ENCODE peak calls at places on chromosomes 2 and 18, in four cellular contexts. J is fibroblast of lung, D is kidney, Y is heart right ventricle. S is an unnamed sample.

GRCh38 chr2:74532222-74532621 is 2.5 kb downstream of the HTRA2 start:
- DNase-seq in J (no peak), D (no peak), Y (no peak), S (no peak)

GRCh38 chr2:141878016-141878415 is 252.8 kb downstream of the LRP1B start:
- DNase-seq in J (peak; percentile 16), D (no peak), Y (no peak), S (no peak)

GRCh38 chr2:20818820-20819219 is 4.1 kb downstream of the LDAH start:
- DNase-seq in J (no peak), D (no peak), Y (no peak), S (no peak)

GRCh38 chr18:62450175-62450545 is 72.7 kb upstream of the ZCCHC2 start:
- DNase-seq in J (peak; percentile 19), D (no peak), Y (no peak), S (no peak)

GRCh38 chr2:180570864-180571263 is 409.5 kb upstream of the UBE2E3 start:
- DNase-seq in J (peak; percentile 12), D (no peak), Y (no peak), S (no peak)

GRCh38 chr2:188511346-188511745 is 219.7 kb downstream of the GULP1 start:
- DNase-seq in J (no peak), D (no peak), Y (no peak), S (no peak)

GRCh38 chr2:5938566-5938896 is 246.3 kb downstream of the SOX11 start:
- DNase-seq in J (no peak), D (no peak), Y (no peak), S (no peak)

GRCh38 chr2:69123182-69123581 is 110.2 kb downstream of the ANTXR1 start:
- DNase-seq in J (peak; percentile 33), D (no peak), Y (no peak), S (no peak)

GRCh38 chr18:36448384-36449290 is 151.1 kb downstream of the FHOD3 start:
- DNase-seq in J (no peak), D (peak; percentile 73), Y (no peak), S (no peak)

GRCh38 chr2:178330175-178331021 is 120.6 kb downstream of the PRKRA start:
- DNase-seq in J (no peak), D (no peak), Y (no peak), S (no peak)

GRCh38 chr2:138712212-138712979 is 67.8 kb downstream of the NXPH2 start:
- DNase-seq in J (peak; percentile 45), D (no peak), Y (no peak), S (no peak)

GRCh38 chr2:12717988-12718661 is 1.4 kb downstream of the TRIB2 start:
- DNase-seq in J (peak; percentile 26), D (peak; percentile 53), Y (no peak), S (no peak)

GRCh38 chr18:24878289-24878688 is 417.9 kb downstream of the HRH4 start:
- DNase-seq in J (peak; percentile 37), D (no peak), Y (peak; percentile 39), S (no peak)

GRCh38 chr18:26791676-26792075 is 73.8 kb downstream of the AQP4 start:
- DNase-seq in J (peak; percentile 35), D (no peak), Y (no peak), S (no peak)

GRCh38 chr2:84919885-84920580 is 14.6 kb downstream of the TMSB10 start:
- DNase-seq in J (peak; percentile 97), D (peak; percentile 58), Y (peak; percentile 62), S (peak; percentile 86)

GRCh38 chr2:203688798-203689197 is 17.6 kb upstream of the CD28 start:
- DNase-seq in J (peak; percentile 88), D (peak; percentile 78), Y (peak; percentile 67), S (no peak)

GRCh38 chr2:1004398-1004797 is 53.7 kb downstream of the SNTG2 start:
- DNase-seq in J (no peak), D (no peak), Y (no peak), S (no peak)

GRCh38 chr2:66869076-66869475 is 434.2 kb downstream of the MEIS1 start:
- DNase-seq in J (peak; percentile 89), D (no peak), Y (no peak), S (no peak)

GRCh38 chr2:657766-658165 is 19.4 kb downstream of the TMEM18 start:
- DNase-seq in J (no peak), D (no peak), Y (no peak), S (no peak)

GRCh38 chr2:85001595-85001994 is 30.6 kb downstream of the KCMF1 start:
- DNase-seq in J (no peak), D (no peak), Y (no peak), S (no peak)

GRCh38 chr2:15673919-15674636 is 82.4 kb downstream of the DDX1 start:
- DNase-seq in J (peak; percentile 7), D (peak; percentile 81), Y (no peak), S (no peak)

GRCh38 chr2:25673170-25674002 is at the start of gene DTNB:
- DNase-seq in J (peak; percentile 57), D (peak; percentile 95), Y (peak; percentile 78), S (peak; percentile 95)

GRCh38 chr18:11944786-11945185 is 36.5 kb upstream of the IMPA2 start:
- DNase-seq in J (no peak), D (no peak), Y (no peak), S (no peak)

GRCh38 chr2:31060397-31060796 is 77.8 kb downstream of the GALNT14 start:
- DNase-seq in J (no peak), D (peak; percentile 65), Y (no peak), S (no peak)

GRCh38 chr2:206084468-206084869 is 1.5 kb downstream of the INO80D start:
- DNase-seq in J (peak; percentile 83), D (peak; percentile 79), Y (peak; percentile 84), S (peak; percentile 75)

GRCh38 chr2:230403746-230404145 is 12.3 kb upstream of the SP100 start:
- DNase-seq in J (no peak), D (no peak), Y (no peak), S (no peak)

GRCh38 chr2:43027103-43027482 is 199.3 kb downstream of the ZFP36L2 start:
- DNase-seq in J (no peak), D (no peak), Y (no peak), S (no peak)

GRCh38 chr2:235265348-235265965 is 228.4 kb upstream of the AGAP1 start:
- DNase-seq in J (no peak), D (no peak), Y (no peak), S (no peak)

GRCh38 chr2:216621292-216621691 is 11.9 kb upstream of the IGFBP2 start:
- DNase-seq in J (no peak), D (no peak), Y (no peak), S (no peak)

GRCh38 chr2:68225119-68225632 is 27.2 kb downstream of the PPP3R1 start:
- DNase-seq in J (no peak), D (no peak), Y (no peak), S (no peak)

GRCh38 chr2:32558492-32558891 is 69.4 kb upstream of the TTC27 start:
- DNase-seq in J (no peak), D (no peak), Y (no peak), S (no peak)

GRCh38 chr18:60861575-60861974 is 471.7 kb upstream of the CDH20 start:
- DNase-seq in J (peak; percentile 4), D (no peak), Y (no peak), S (no peak)

DNA sequence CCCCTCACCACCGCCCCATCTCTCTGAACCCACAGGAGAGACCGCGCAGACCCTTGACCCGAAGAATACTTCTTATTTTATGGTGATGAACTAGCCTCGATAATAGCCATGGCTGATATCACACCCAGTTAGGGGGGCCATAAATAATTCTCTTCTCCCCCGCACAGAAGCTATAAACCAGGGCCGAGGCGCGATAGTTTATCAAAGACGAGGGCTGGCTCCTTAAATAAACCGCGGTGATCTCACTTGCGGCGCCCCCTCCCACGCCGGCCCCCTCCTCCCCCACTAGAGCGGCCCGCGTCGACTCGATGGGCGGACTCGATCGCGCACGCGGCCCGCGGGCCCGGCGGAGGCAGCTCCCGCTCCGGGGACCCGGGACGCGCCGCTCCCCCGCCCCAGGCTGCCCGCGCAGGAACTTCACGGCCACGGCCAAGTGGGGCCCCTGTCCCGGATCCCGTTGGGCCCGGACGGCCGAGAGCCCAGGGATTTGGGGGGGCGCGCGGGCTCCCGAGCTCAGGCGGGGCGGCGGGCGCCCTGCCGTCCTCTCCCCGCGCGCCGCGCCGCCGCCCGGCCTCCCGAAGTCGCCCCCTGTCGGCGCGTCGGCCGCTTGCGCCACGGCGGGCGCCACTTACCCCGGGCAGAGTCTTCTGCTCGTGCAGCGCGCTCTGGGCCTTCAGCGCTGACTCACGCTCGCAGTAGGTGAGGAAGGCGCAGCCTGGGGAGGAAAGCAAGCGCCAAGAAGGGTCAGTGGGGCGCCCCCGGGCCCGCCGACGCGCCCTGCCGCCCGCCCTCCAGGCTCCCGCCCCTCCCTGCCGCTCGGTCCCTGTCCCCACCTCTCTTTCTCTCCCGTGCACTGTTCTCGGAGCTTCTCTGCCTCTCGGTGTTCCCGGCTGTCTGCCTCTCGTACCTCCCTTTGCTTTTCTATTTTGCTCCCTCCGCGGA is 80.4 kb downstream of the CELF4 start:
- DNase-seq in J (peak; percentile 8), D (no peak), Y (no peak), S (no peak)
- H3K27ac ChIP-seq in J (no peak overlapping the region), D (no peak overlapping the region), Y (no peak overlapping the region), S (no peak overlapping the region)

GRCh38 chr2:183078163-183078466 is 432 bp upstream of the DUSP19 start:
- DNase-seq in J (no peak), D (peak; percentile 67), Y (no peak), S (no peak)

GRCh38 chr2:183081908-183082307 is 3.4 kb downstream of the DUSP19 start:
- DNase-seq in J (peak; percentile 56), D (no peak), Y (peak; percentile 34), S (no peak)

GRCh38 chr2:183078467-183079334 is at the start of gene DUSP19:
- DNase-seq in J (peak; percentile 88), D (peak; percentile 88), Y (peak; percentile 94), S (peak; percentile 85)

DNA sequence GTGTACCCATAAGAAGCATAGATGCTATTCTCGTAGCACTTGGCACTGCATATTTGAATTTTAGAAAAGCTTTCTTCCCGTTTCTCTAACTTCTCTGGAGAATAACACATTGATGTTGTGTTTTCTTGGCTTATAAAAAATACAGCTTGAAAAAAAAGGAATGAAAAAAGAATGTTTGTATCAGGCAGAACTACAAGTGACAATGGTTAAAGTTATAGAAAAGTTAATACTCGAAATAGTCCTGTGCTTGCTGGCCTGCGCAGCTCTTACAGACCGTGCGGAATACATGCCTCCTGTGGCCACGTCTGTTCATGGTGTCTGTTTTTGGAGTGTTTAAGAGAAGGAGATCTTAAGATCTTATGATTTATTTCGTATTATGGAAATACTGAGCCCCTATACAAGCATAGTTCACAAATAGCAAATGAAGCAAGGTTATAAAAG is 808 bp downstream of the DUSP19 start:
- DNase-seq in J (peak; percentile 8), D (no peak), Y (no peak), S (no peak)
- H3K4me3 ChIP-seq in J (peak overlapping the region; percentile 66), D (peak overlapping the region; percentile 97), Y (peak overlapping the region; percentile 71), S (peak overlapping the region; percentile 52)

DNA sequence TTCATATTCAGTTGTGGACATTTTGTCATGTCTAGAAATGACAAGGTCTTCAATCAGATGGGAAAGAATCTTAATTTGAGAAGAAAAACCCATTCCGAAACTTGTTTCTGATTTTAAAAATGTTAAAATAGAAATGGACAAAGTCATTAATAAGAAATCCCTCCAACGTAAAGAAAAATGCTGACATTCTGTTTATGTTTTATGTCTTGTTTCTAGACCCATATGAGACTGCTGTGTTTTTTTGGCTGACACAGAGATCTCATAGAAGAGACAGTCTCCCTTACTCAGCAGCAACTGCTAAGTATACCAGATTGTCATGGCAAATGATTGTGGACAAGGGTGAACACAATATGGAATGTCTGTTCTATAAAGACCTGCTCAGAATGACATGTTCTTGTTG is 538.5 kb downstream of the ZEB2 start:
- DNase-seq in J (no peak), D (no peak), Y (no peak), S (no peak)
- TF ChIP-seq CTCF in J (no peak), D (no peak), Y (no peak), S (no peak)

DNA sequence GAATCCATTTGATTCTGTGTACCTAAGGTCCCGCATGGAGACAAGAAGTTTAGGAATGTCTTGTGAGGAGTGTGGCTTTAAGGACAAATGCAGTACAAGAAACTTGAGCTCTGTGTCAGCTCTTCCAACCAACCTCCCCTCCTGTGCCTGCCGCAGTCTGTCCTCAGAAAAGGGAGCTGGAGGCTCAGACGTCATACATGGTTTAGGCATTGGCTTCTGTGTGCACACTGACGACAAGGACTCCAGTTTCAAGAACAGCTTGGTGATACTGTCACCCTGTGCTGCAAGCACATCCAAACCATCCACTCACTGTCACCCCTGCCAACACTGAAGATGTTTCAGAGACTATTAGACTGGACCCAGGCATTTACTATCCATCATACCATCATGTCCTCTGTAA is 470.4 kb downstream of the IRS1 start:
- DNase-seq in J (no peak), D (no peak), Y (no peak), S (no peak)
- H3K27ac ChIP-seq in J (no peak overlapping the region), D (no peak overlapping the region), Y (no peak overlapping the region), S (no peak overlapping the region)